ENCODE peak calls at places on chromosomes 2 and 18, in five cellular contexts. Y is brain microvascular endothelial cell, T is heart left ventricle, V is cardiac muscle cell, Z is hepatocyte. F is an unnamed sample.

GRCh38 chr2:86623549-86624547 is at the start of gene RNF103:
- DNase-seq in Y (peak), T (peak), V (peak), Z (peak), F (peak)

GRCh38 chr2:238789317-238789806 is 58.5 kb upstream of the TWIST2 start:
- DNase-seq in Y (no peak), T (no peak), V (no peak), Z (no peak), F (no peak)

GRCh38 chr2:137262600-137262999 is 497.3 kb downstream of the THSD7B start:
- DNase-seq in Y (no peak), T (no peak), V (no peak), Z (no peak), F (no peak)

GRCh38 chr2:28626891-28627421 is 124.7 kb upstream of the PPP1CB start:
- DNase-seq in Y (no peak), T (no peak), V (peak), Z (no peak), F (no peak)

GRCh38 chr18:48992133-48992532 is 41.4 kb upstream of the SMAD7 start:
- DNase-seq in Y (no peak), T (no peak), V (no peak), Z (no peak), F (no peak)

GRCh38 chr18:73038336-73038735 is 170.5 kb upstream of the NETO1 start:
- DNase-seq in Y (no peak), T (no peak), V (no peak), Z (no peak), F (no peak)

GRCh38 chr2:113025751-113026150 is 20.5 kb downstream of the IL36A start:
- DNase-seq in Y (no peak), T (no peak), V (no peak), Z (no peak), F (no peak)

GRCh38 chr18:45291616-45292612 is 323.4 kb upstream of the SLC14A2 start:
- DNase-seq in Y (peak), T (no peak), V (peak), Z (peak), F (no peak)

GRCh38 chr2:54803783-54804758 is 80.6 kb downstream of the EML6 start:
- DNase-seq in Y (no peak), T (no peak), V (peak), Z (no peak), F (no peak)

DNA sequence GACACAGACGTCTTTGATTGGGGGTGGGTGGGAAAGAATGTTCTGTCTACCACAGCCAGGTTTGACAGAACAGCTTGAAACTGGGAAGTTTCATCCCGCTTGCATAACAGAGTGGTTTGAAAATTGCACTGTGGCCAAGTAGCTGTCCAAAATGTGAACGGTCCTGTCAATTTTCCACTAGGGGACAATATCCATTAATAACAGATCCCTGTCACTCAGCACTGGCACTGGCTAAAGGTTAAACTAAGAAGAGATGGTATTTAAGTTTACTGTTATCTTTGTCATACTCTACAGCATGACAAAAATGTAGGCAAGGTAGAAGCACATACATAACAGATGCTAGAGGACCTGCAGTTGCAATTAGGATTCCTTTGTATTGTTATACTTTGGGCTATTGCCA is 55.6 kb upstream of the ACMSD start:
- DNase-seq in Y (peak), T (no peak), V (peak), Z (peak), F (no peak)
- TF ChIP-seq CTCF in Y (peak), T (peak), V (no peak), Z (peak), F (no peak)

GRCh38 chr2:117980381-117980780 is 33.5 kb downstream of the CCDC93 start:
- DNase-seq in Y (peak), T (no peak), V (peak), Z (no peak), F (peak)
- H3K4me3 ChIP-seq in Y (no peak), T (no peak), V (no peak), Z (no peak), F (no peak)

DNA sequence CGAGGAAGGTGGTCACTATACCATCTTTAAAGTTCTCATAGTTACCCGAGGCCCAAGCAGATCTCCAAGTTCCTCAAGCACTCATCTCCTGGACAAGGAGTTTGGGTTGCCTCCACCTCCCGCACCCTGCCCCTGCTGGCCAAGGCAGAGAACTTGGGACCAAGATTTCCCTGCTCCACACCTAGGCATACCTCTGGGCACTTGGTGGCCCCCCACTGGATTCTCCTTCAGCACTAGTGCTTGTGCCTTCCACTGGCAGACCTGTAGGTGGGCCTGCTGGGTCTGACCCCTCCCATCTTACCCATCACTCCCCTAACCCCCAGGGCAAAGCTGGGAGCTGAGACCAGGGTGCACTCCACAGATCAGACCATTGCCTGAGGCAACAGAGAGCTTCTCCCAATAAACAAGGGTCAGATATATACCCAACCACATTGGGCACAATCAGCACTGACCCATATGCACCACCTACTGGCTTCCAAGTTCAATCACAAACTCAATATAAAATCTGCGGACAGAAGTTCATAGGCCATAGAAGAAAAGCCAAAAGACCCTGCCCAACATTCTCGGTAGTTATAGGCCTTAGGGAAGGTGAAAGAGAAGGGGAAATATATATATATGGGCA is 244.2 kb downstream of the EXOC6B start:
- DNase-seq in Y (no peak), T (no peak), V (no peak), Z (no peak), F (no peak)
- TF ChIP-seq CTCF in Y (peak), T (no peak), V (no peak), Z (no peak), F (no peak)

DNA sequence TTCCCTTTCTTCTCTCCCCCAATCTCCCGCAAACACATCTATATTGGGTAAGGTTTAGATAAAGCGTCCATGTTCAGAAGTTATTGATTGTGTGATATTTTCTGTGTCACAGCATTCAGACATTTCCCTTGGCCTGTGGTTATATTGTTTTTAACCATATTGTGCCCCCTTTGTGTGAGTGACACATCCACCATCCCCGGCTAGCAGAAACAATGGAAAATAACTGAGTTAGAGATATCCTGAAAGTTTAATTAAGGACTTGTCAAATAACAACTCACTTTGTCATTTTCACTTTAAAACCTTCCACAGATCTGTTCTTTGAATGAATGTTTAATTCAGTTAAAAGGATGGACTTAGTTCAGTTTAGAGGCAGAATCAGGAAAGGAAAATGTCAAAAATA is 151.0 kb downstream of the KCNJ3 start:
- DNase-seq in Y (no peak), T (no peak), V (no peak), Z (no peak), F (no peak)
- H3K4me3 ChIP-seq in Y (no peak), T (no peak), V (no peak), Z (no peak), F (no peak)

DNA sequence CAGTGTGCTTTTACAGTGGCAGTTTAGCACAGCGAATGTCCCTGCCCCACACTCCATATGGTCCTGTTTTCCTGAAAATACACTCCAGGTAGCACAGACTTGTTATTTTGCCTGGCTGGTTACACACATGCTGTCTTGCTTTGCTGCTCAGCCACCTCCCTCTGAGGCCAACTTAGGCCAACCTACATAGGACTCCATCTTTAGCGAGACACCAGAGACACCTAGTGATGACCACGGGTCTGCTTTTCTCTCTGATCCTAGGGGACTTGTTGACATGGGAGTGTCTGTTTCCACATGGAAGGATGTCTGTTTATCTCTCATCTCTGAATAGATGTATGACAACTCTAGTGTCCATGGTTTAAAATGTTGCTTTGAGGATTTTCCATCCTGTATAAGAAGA is 43.3 kb downstream of the PLEKHB2 start:
- DNase-seq in Y (no peak), T (no peak), V (no peak), Z (no peak), F (no peak)
- TF ChIP-seq CTCF in Y (no peak), T (no peak), V (no peak), Z (no peak), F (no peak)

GRCh38 chr2:111522231-111522768 is 361.7 kb downstream of the ANAPC1 start:
- DNase-seq in Y (no peak), T (no peak), V (peak), Z (peak), F (no peak)
- H3K4me3 ChIP-seq in Y (no peak), T (no peak), V (no peak), Z (no peak), F (no peak)

DNA sequence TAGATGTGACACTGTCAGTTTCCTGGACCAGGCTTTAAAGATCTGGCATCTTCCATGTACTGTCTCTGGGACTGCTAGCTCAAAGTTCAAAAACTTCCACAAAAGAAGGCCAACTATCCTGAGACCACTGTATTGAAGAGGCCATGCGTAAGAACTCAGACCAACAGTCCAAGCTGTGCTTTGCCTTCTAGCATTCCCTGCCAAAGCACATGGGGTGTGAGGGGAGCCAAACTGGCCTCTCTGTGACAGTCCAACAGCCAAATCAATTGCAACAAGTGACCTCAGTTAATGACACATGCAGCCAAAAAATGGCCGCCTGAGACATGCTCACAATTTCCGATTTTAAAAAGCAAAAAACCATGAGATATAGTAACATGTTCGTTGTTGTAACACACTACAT is 160.3 kb upstream of the CDH19 start:
- DNase-seq in Y (no peak), T (no peak), V (no peak), Z (no peak), F (no peak)
- TF ChIP-seq CTCF in Y (no peak), T (no peak), V (no peak), Z (no peak), F (no peak)

GRCh38 chr2:182650704-182651103 is 65.4 kb upstream of the DNAJC10 start:
- DNase-seq in Y (no peak), T (no peak), V (peak), Z (peak), F (peak)

GRCh38 chr2:182652326-182652725 is 63.7 kb upstream of the DNAJC10 start:
- DNase-seq in Y (no peak), T (no peak), V (no peak), Z (no peak), F (no peak)

GRCh38 chr2:182655750-182656149 is 60.3 kb upstream of the DNAJC10 start:
- DNase-seq in Y (no peak), T (no peak), V (no peak), Z (no peak), F (no peak)
- H3K4me3 ChIP-seq in Y (no peak), T (no peak), V (no peak), Z (no peak), F (no peak)